ENCODE peak calls at places on chromosomes 1 and 21, in nine cellular contexts. I is PC-9, G is A172, Z is NCI-H146, M is fibroblast of lung, V is thoracic aorta, F is RWPE1, T is tibial nerve, K is H7. U is an unnamed sample.

GRCh38 chr1:38071530-38072266 is 25.1 kb upstream of the POU3F1 start:
- DNase-seq in I (no peak), G (peak), Z (no peak), M (peak), V (no peak), F (no peak), T (no peak), K (peak), U (no peak)

GRCh38 chr1:4033129-4033676 is 133.1 kb upstream of the C1orf174 start:
- DNase-seq in I (no peak), G (no peak), Z (peak), M (no peak), V (no peak), F (no peak), T (no peak), K (peak), U (no peak)

GRCh38 chr1:155192346-155193274 is 15.1 kb downstream of the THBS3 start:
- DNase-seq in I (peak), G (peak), Z (peak), M (no peak), V (no peak), F (no peak), T (no peak), K (peak), U (no peak)

GRCh38 chr1:192973202-192973601 is 86.0 kb downstream of the UCHL5 start:
- DNase-seq in I (no peak), G (no peak), Z (no peak), M (peak), V (no peak), F (no peak), T (no peak), K (no peak), U (no peak)

GRCh38 chr1:15525043-15525958 is 1.3 kb upstream of the CASP9 start:
- DNase-seq in I (peak), G (peak), Z (no peak), M (no peak), V (peak), F (peak), T (peak), K (no peak), U (peak)

GRCh38 chr1:85616011-85616705 is 35.6 kb downstream of the CCN1 start:
- DNase-seq in I (no peak), G (no peak), Z (no peak), M (no peak), V (no peak), F (no peak), T (no peak), K (peak), U (no peak)

GRCh38 chr21:37565530-37566223 is 199.1 kb downstream of the DYRK1A start:
- DNase-seq in I (peak), G (peak), Z (no peak), M (peak), V (no peak), F (no peak), T (no peak), K (no peak), U (no peak)

GRCh38 chr1:178273707-178274410 is 180.0 kb downstream of the RASAL2 start:
- DNase-seq in I (no peak), G (peak), Z (no peak), M (no peak), V (no peak), F (peak), T (no peak), K (no peak), U (no peak)

GRCh38 chr1:87292684-87293493 is 35.8 kb upstream of the LMO4 start:
- DNase-seq in I (peak), G (peak), Z (peak), M (peak), V (no peak), F (peak), T (peak), K (peak), U (no peak)

GRCh38 chr21:44433791-44434567 is 21.3 kb upstream of the LRRC3 start:
- DNase-seq in I (no peak), G (no peak), Z (no peak), M (no peak), V (no peak), F (no peak), T (no peak), K (peak), U (peak)

GRCh38 chr1:196114193-196114592 is 494.0 kb downstream of the KCNT2 start:
- DNase-seq in I (no peak), G (no peak), Z (no peak), M (peak), V (no peak), F (peak), T (no peak), K (no peak), U (no peak)

GRCh38 chr1:179807291-179807690 is 64.2 kb downstream of the FAM163A start:
- DNase-seq in I (no peak), G (no peak), Z (no peak), M (no peak), V (no peak), F (no peak), T (no peak), K (no peak), U (no peak)

GRCh38 chr1:31390071-31390470 is 17.2 kb upstream of the FABP3 start:
- DNase-seq in I (peak), G (no peak), Z (no peak), M (no peak), V (no peak), F (peak), T (no peak), K (no peak), U (no peak)